ENCODE peak calls at places on chromosomes 16 and 17, in six cellular contexts. One of them, this sample, is unnamed.

GRCh38 chr17:28760987-28761562 is 17.3 kb downstream of the TRAF4 start:
- DNase-seq in GM12865: peak; percentile 25
- DNase-seq in HFF-Myc: no peak
- DNase-seq in Panc1: no peak
- DNase-seq in endodermal cell: peak; percentile 94
- DNase-seq in progenitor cell of endocrine pancreas: no peak
- DNase-seq in this sample: peak; percentile 59

GRCh38 chr16:6016530-6017184 is 919.1 kb upstream of the EEF2KMT start:
- DNase-seq in HFF-Myc: no peak
- DNase-seq in endodermal cell: peak; percentile 69
- DNase-seq in GM12865: no peak
- DNase-seq in Panc1: no peak
- DNase-seq in progenitor cell of endocrine pancreas: no peak
- DNase-seq in this sample: peak; percentile 47

GRCh38 chr17:4161560-4162221 is 18.7 kb downstream of the CYB5D2 start:
- DNase-seq in progenitor cell of endocrine pancreas: no peak
- DNase-seq in GM12865: no peak
- DNase-seq in HFF-Myc: no peak
- DNase-seq in Panc1: no peak
- DNase-seq in endodermal cell: peak; percentile 58
- DNase-seq in this sample: no peak

GRCh38 chr17:40535924-40536717 is 29.2 kb downstream of the CCR7 start:
- DNase-seq in Panc1: no peak
- DNase-seq in GM12865: no peak
- DNase-seq in endodermal cell: no peak
- DNase-seq in progenitor cell of endocrine pancreas: no peak
- DNase-seq in HFF-Myc: no peak
- DNase-seq in this sample: no peak

GRCh38 chr17:28488154-28488883 is 14.9 kb downstream of the SLC13A2 start:
- DNase-seq in GM12865: no peak
- DNase-seq in Panc1: no peak
- DNase-seq in endodermal cell: no peak
- DNase-seq in progenitor cell of endocrine pancreas: peak; percentile 28
- DNase-seq in HFF-Myc: no peak
- DNase-seq in this sample: no peak

GRCh38 chr17:60170835-60171752 is 21.3 kb downstream of the CA4 start:
- DNase-seq in endodermal cell: peak; percentile 68
- DNase-seq in HFF-Myc: no peak
- DNase-seq in progenitor cell of endocrine pancreas: no peak
- DNase-seq in Panc1: no peak
- DNase-seq in GM12865: no peak
- DNase-seq in this sample: no peak

GRCh38 chr17:42072323-42073187 is 22.2 kb upstream of the C17orf113 start:
- DNase-seq in GM12865: no peak
- DNase-seq in HFF-Myc: no peak
- DNase-seq in Panc1: no peak
- DNase-seq in endodermal cell: peak; percentile 84
- DNase-seq in progenitor cell of endocrine pancreas: peak; percentile 46
- DNase-seq in this sample: peak; percentile 46

GRCh38 chr17:76537288-76537577 is 276 bp downstream of the CYGB start:
- DNase-seq in HFF-Myc: no peak
- DNase-seq in endodermal cell: no peak
- DNase-seq in GM12865: no peak
- DNase-seq in Panc1: no peak
- DNase-seq in progenitor cell of endocrine pancreas: no peak
- DNase-seq in this sample: no peak

GRCh38 chr17:187130-187529 is 5.7 kb upstream of the DOC2B start:
- DNase-seq in progenitor cell of endocrine pancreas: no peak
- DNase-seq in endodermal cell: no peak
- DNase-seq in HFF-Myc: no peak
- DNase-seq in GM12865: no peak
- DNase-seq in Panc1: no peak
- DNase-seq in this sample: no peak

GRCh38 chr16:75424096-75424762 is 9.1 kb downstream of the CFDP1 start:
- DNase-seq in GM12865: no peak
- DNase-seq in Panc1: no peak
- DNase-seq in endodermal cell: no peak
- DNase-seq in progenitor cell of endocrine pancreas: no peak
- DNase-seq in HFF-Myc: no peak
- DNase-seq in this sample: no peak

GRCh38 chr17:56125830-56126819 is 27.1 kb upstream of the ANKFN1 start:
- DNase-seq in Panc1: no peak
- DNase-seq in GM12865: peak; percentile 35
- DNase-seq in HFF-Myc: peak; percentile 19
- DNase-seq in progenitor cell of endocrine pancreas: peak; percentile 11
- DNase-seq in endodermal cell: peak; percentile 76
- DNase-seq in this sample: peak; percentile 38

GRCh38 chr17:82007495-82008257 is 15.0 kb downstream of the CENPX start:
- DNase-seq in GM12865: no peak
- DNase-seq in progenitor cell of endocrine pancreas: no peak
- DNase-seq in Panc1: no peak
- DNase-seq in endodermal cell: no peak
- DNase-seq in HFF-Myc: no peak
- DNase-seq in this sample: no peak

GRCh38 chr17:37671028-37671812 is 28.0 kb upstream of the DDX52 start:
- DNase-seq in Panc1: no peak
- DNase-seq in progenitor cell of endocrine pancreas: no peak
- DNase-seq in endodermal cell: peak; percentile 65
- DNase-seq in HFF-Myc: no peak
- DNase-seq in GM12865: no peak
- DNase-seq in this sample: no peak

GRCh38 chr17:39739020-39739884 is 1.5 kb downstream of the GRB7 start:
- DNase-seq in endodermal cell: peak; percentile 95
- DNase-seq in Panc1: no peak
- DNase-seq in GM12865: no peak
- DNase-seq in progenitor cell of endocrine pancreas: peak; percentile 48
- DNase-seq in HFF-Myc: no peak
- DNase-seq in this sample: no peak

GRCh38 chr17:30249460-30249859 is 14.0 kb upstream of the SLC6A4 start:
- DNase-seq in endodermal cell: no peak
- DNase-seq in HFF-Myc: no peak
- DNase-seq in Panc1: no peak
- DNase-seq in GM12865: no peak
- DNase-seq in progenitor cell of endocrine pancreas: no peak
- DNase-seq in this sample: no peak

GRCh38 chr17:77873518-77874302 is 84.8 kb upstream of the TNRC6C start:
- DNase-seq in Panc1: no peak
- DNase-seq in progenitor cell of endocrine pancreas: no peak
- DNase-seq in endodermal cell: no peak
- DNase-seq in HFF-Myc: no peak
- DNase-seq in GM12865: no peak
- DNase-seq in this sample: no peak

GRCh38 chr17:43443381-43443780 is 40.4 kb upstream of the DHX8 start:
- DNase-seq in progenitor cell of endocrine pancreas: no peak
- DNase-seq in Panc1: no peak
- DNase-seq in GM12865: no peak
- DNase-seq in endodermal cell: no peak
- DNase-seq in HFF-Myc: no peak
- DNase-seq in this sample: no peak

GRCh38 chr16:54026456-54026855 is 260.1 kb downstream of the IRX3 start:
- DNase-seq in Panc1: no peak
- DNase-seq in progenitor cell of endocrine pancreas: no peak
- DNase-seq in HFF-Myc: no peak
- DNase-seq in endodermal cell: no peak
- DNase-seq in GM12865: no peak
- DNase-seq in this sample: no peak

GRCh38 chr16:29734826-29735225 is 11.0 kb downstream of the C16orf54 start:
- DNase-seq in Panc1: no peak
- DNase-seq in progenitor cell of endocrine pancreas: no peak
- DNase-seq in HFF-Myc: no peak
- DNase-seq in endodermal cell: no peak
- DNase-seq in GM12865: no peak
- DNase-seq in this sample: no peak

GRCh38 chr17:17041018-17041521 is 1.2 kb upstream of the MPRIP start:
- DNase-seq in endodermal cell: peak; percentile 70
- DNase-seq in GM12865: no peak
- DNase-seq in progenitor cell of endocrine pancreas: no peak
- DNase-seq in Panc1: no peak
- DNase-seq in HFF-Myc: no peak
- DNase-seq in this sample: no peak

GRCh38 chr17:30812218-30813177 is 12.0 kb downstream of the CRLF3 start:
- DNase-seq in HFF-Myc: no peak
- DNase-seq in progenitor cell of endocrine pancreas: no peak
- DNase-seq in GM12865: no peak
- DNase-seq in endodermal cell: no peak
- DNase-seq in Panc1: no peak
- DNase-seq in this sample: no peak

GRCh38 chr16:75080205-75081029 is 36.2 kb downstream of the LDHD start:
- DNase-seq in Panc1: no peak
- DNase-seq in GM12865: no peak
- DNase-seq in endodermal cell: no peak
- DNase-seq in HFF-Myc: no peak
- DNase-seq in progenitor cell of endocrine pancreas: no peak
- DNase-seq in this sample: no peak

GRCh38 chr16:89924298-89924924 is 1.3 kb downstream of the TUBB3 start:
- DNase-seq in HFF-Myc: no peak
- DNase-seq in progenitor cell of endocrine pancreas: peak; percentile 48
- DNase-seq in Panc1: no peak
- DNase-seq in GM12865: peak; percentile 37
- DNase-seq in endodermal cell: peak; percentile 91
- DNase-seq in this sample: peak; percentile 47

GRCh38 chr16:24771779-24772157 is 42.3 kb downstream of the TNRC6A start:
- DNase-seq in Panc1: no peak
- DNase-seq in GM12865: no peak
- DNase-seq in endodermal cell: no peak
- DNase-seq in progenitor cell of endocrine pancreas: no peak
- DNase-seq in HFF-Myc: no peak
- DNase-seq in this sample: no peak

GRCh38 chr16:74800216-74800871 is 25.7 kb upstream of the FA2H start:
- DNase-seq in HFF-Myc: no peak
- DNase-seq in progenitor cell of endocrine pancreas: no peak
- DNase-seq in Panc1: no peak
- DNase-seq in GM12865: no peak
- DNase-seq in endodermal cell: no peak
- DNase-seq in this sample: no peak

GRCh38 chr16:12119562-12119961 is 143.0 kb downstream of the SNX29 start:
- DNase-seq in progenitor cell of endocrine pancreas: no peak
- DNase-seq in GM12865: no peak
- DNase-seq in endodermal cell: no peak
- DNase-seq in HFF-Myc: no peak
- DNase-seq in Panc1: no peak
- DNase-seq in this sample: no peak

GRCh38 chr17:64073771-64074703 is 53.6 kb upstream of the ICAM2 start:
- DNase-seq in Panc1: no peak
- DNase-seq in endodermal cell: peak; percentile 25
- DNase-seq in progenitor cell of endocrine pancreas: no peak
- DNase-seq in HFF-Myc: no peak
- DNase-seq in GM12865: peak; percentile 79
- DNase-seq in this sample: no peak

DNA sequence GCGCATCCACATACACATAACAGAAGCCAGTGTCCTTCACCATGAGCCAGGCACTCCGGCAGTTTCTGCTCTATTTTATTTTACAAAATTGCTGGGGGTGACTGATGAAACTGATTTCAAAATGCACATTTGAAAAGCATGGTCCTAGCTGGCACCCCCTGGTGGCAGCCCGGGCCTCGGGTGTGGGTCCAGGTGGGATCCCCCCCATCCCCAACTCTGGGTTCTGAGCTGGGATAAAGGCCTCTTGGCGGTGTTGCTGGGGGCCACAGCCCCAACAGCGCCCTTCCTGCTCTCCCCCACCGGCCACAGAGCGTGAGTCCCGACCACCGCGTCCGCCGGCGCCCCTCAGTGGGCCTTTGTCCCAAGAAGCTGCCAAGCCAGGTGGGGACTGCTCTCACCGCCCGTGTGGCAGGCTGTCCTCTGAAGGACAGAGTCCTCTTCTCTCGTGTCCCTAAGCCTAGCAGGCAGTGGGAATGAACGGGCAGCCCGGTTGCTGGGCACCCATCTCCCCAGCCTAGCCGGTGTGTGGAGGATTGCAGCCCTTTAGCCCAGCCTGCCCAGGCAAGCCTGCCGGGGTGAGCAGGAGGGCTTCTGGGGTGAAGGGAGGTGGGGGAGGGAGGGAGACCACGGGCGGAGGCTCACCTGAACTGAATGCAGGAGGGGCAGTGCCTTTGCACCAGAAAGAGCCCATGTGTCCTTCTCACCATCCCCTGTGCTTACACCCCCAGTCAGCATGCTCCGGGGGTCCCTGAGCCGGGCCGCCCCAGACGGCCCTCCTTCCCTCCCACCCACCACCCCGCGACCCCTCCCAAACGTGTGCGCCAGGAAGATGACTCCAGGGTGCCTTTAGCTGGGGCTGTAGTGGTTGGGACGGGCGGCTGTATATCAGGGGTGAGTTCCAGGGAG is 898 bp downstream of the SNAI3 start:
- DNase-seq in HFF-Myc: no peak
- DNase-seq in Panc1: no peak
- DNase-seq in progenitor cell of endocrine pancreas: no peak
- DNase-seq in endodermal cell: peak; percentile 77
- DNase-seq in GM12865: no peak
- DNase-seq in this sample: peak; percentile 54
- TF ChIP-seq CTCF in HFF-Myc: peak; percentile 74
- TF ChIP-seq CTCF in Panc1: peak; percentile 72
- TF ChIP-seq CTCF in progenitor cell of endocrine pancreas: peak; percentile 65
- TF ChIP-seq CTCF in endodermal cell: peak; percentile 84
- TF ChIP-seq CTCF in GM12865: peak; percentile 50
- TF ChIP-seq CTCF in this sample: peak; percentile 45

GRCh38 chr16:87951550-87952538 is 610 bp downstream of the BANP start:
- DNase-seq in Panc1: no peak
- DNase-seq in HFF-Myc: no peak
- DNase-seq in GM12865: peak; percentile 56
- DNase-seq in progenitor cell of endocrine pancreas: peak; percentile 23
- DNase-seq in endodermal cell: peak; percentile 46
- DNase-seq in this sample: no peak

GRCh38 chr16:87948735-87949070 is 2.5 kb upstream of the BANP start:
- DNase-seq in HFF-Myc: no peak
- DNase-seq in endodermal cell: no peak
- DNase-seq in Panc1: no peak
- DNase-seq in progenitor cell of endocrine pancreas: no peak
- DNase-seq in GM12865: no peak
- DNase-seq in this sample: no peak

GRCh38 chr16:87949071-87949744 is 2.0 kb upstream of the BANP start:
- DNase-seq in GM12865: no peak
- DNase-seq in Panc1: no peak
- DNase-seq in progenitor cell of endocrine pancreas: no peak
- DNase-seq in endodermal cell: peak; percentile 45
- DNase-seq in HFF-Myc: no peak
- DNase-seq in this sample: no peak

GRCh38 chr16:87952751-87953150 is 1.5 kb downstream of the BANP start:
- DNase-seq in Panc1: no peak
- DNase-seq in GM12865: no peak
- DNase-seq in endodermal cell: peak; percentile 30
- DNase-seq in progenitor cell of endocrine pancreas: no peak
- DNase-seq in HFF-Myc: no peak
- DNase-seq in this sample: no peak

GRCh38 chr16:87950765-87951549 is at the start of gene BANP:
- DNase-seq in endodermal cell: peak; percentile 99
- DNase-seq in HFF-Myc: peak; percentile 96
- DNase-seq in progenitor cell of endocrine pancreas: peak; percentile 93
- DNase-seq in Panc1: peak; percentile 89
- DNase-seq in GM12865: peak; percentile 100
- DNase-seq in this sample: peak; percentile 94
- TF ChIP-seq CTCF in endodermal cell: peak; percentile 83
- TF ChIP-seq CTCF in HFF-Myc: peak; percentile 27
- TF ChIP-seq CTCF in progenitor cell of endocrine pancreas: peak; percentile 74
- TF ChIP-seq CTCF in Panc1: no peak
- TF ChIP-seq CTCF in GM12865: peak; percentile 63
- TF ChIP-seq CTCF in this sample: peak; percentile 56

GRCh38 chr16:49544828-49545227 is 171.2 kb downstream of the C16orf78 start:
- DNase-seq in progenitor cell of endocrine pancreas: no peak
- DNase-seq in Panc1: no peak
- DNase-seq in endodermal cell: no peak
- DNase-seq in GM12865: no peak
- DNase-seq in HFF-Myc: no peak
- DNase-seq in this sample: no peak
- TF ChIP-seq CTCF in progenitor cell of endocrine pancreas: no peak
- TF ChIP-seq CTCF in Panc1: no peak
- TF ChIP-seq CTCF in endodermal cell: no peak
- TF ChIP-seq CTCF in GM12865: no peak
- TF ChIP-seq CTCF in HFF-Myc: no peak
- TF ChIP-seq CTCF in this sample: no peak

GRCh38 chr16:85306071-85306792 is 194.0 kb upstream of the CIBAR2 start:
- DNase-seq in Panc1: no peak
- DNase-seq in endodermal cell: peak; percentile 76
- DNase-seq in progenitor cell of endocrine pancreas: no peak
- DNase-seq in GM12865: peak; percentile 68
- DNase-seq in HFF-Myc: peak; percentile 56
- DNase-seq in this sample: no peak
- TF ChIP-seq CTCF in Panc1: no peak
- TF ChIP-seq CTCF in endodermal cell: no peak
- TF ChIP-seq CTCF in progenitor cell of endocrine pancreas: no peak
- TF ChIP-seq CTCF in GM12865: no peak
- TF ChIP-seq CTCF in HFF-Myc: no peak
- TF ChIP-seq CTCF in this sample: no peak